ENCODE peak calls at places on chromosome 7, in four cellular contexts. Q, A, P and S are unnamed samples.

GRCh38 chr7:89549768-89550167 is 604.5 kb upstream of the STEAP1 start:
- DNase-seq in P (no peak), Q (no peak), A (no peak), S (peak)

GRCh38 chr7:64686493-64687184 is 20.7 kb downstream of the ZNF107 start:
- DNase-seq in P (peak), Q (no peak), A (no peak), S (no peak)

GRCh38 chr7:1260236-1260635 is 27.6 kb downstream of the UNCX start:
- DNase-seq in P (no peak), A (no peak), Q (no peak), S (no peak)

GRCh38 chr7:74544706-74545469 is 91.2 kb downstream of the GTF2IRD1 start:
- DNase-seq in P (peak), A (no peak), Q (peak), S (peak)

GRCh38 chr7:31971049-31971665 is 99.0 kb downstream of the PDE1C start:
- DNase-seq in Q (no peak), P (no peak), A (no peak), S (no peak)

GRCh38 chr7:104018425-104018824 is 29.0 kb upstream of the RELN start:
- DNase-seq in P (no peak), A (no peak), Q (no peak), S (no peak)

GRCh38 chr7:89837515-89837914 is 316.8 kb upstream of the STEAP1 start:
- DNase-seq in A (no peak), P (no peak), Q (no peak), S (no peak)

GRCh38 chr7:32043688-32044087 is 26.5 kb downstream of the PDE1C start:
- DNase-seq in P (no peak), A (no peak), Q (no peak), S (no peak)

GRCh38 chr7:123995617-123996326 is 37.1 kb downstream of the TMEM229A start:
- DNase-seq in Q (no peak), A (no peak), P (no peak), S (no peak)

GRCh38 chr7:48154792-48155413 is 16.4 kb upstream of the ABCA13 start:
- DNase-seq in A (no peak), P (peak), Q (no peak), S (peak)

GRCh38 chr7:90212149-90212495 is 582 bp downstream of the STEAP2 start:
- DNase-seq in A (no peak), P (no peak), Q (no peak), S (no peak)

GRCh38 chr7:79622781-79623180 is 169.3 kb upstream of the MAGI2 start:
- DNase-seq in P (no peak), A (no peak), Q (no peak), S (no peak)

GRCh38 chr7:47635091-47636090 is 53.5 kb upstream of the TNS3 start:
- DNase-seq in Q (no peak), A (no peak), P (peak), S (peak)

GRCh38 chr7:30846378-30846777 is 65.3 kb upstream of the AQP1 start:
- DNase-seq in Q (no peak), P (no peak), A (no peak), S (no peak)

GRCh38 chr7:2551418-2551817 is 3.9 kb downstream of the BRAT1 start:
- DNase-seq in A (no peak), P (no peak), Q (no peak), S (no peak)

GRCh38 chr7:152571031-152571430 is 104.9 kb downstream of the XRCC2 start:
- DNase-seq in P (no peak), Q (no peak), A (no peak), S (no peak)

GRCh38 chr7:41834805-41835694 is 132.2 kb upstream of the INHBA start:
- DNase-seq in Q (no peak), P (no peak), A (no peak), S (no peak)

GRCh38 chr7:157255201-157255606 is 81.6 kb upstream of the DNAJB6 start:
- DNase-seq in Q (no peak), A (no peak), P (no peak), S (no peak)

GRCh38 chr7:20201380-20201779 is 15.8 kb downstream of the MACC1 start:
- DNase-seq in Q (no peak), A (no peak), P (no peak), S (peak)

GRCh38 chr7:68176974-68177373 is 1180.3 kb downstream of the TYW1 start:
- DNase-seq in P (peak), A (no peak), Q (peak), S (peak)

GRCh38 chr7:12582362-12582761 is 11.8 kb downstream of the SCIN start:
- DNase-seq in A (no peak), Q (no peak), P (no peak), S (no peak)

GRCh38 chr7:20030915-20031362 is 186.2 kb downstream of the MACC1 start:
- DNase-seq in P (no peak), Q (no peak), A (peak), S (no peak)

GRCh38 chr7:149285581-149285975 is 23.6 kb downstream of the ZNF783 start:
- DNase-seq in Q (no peak), P (no peak), A (no peak), S (peak)

GRCh38 chr7:11428877-11429617 is 403.0 kb downstream of the THSD7A start:
- DNase-seq in Q (no peak), A (no peak), P (no peak), S (peak)

GRCh38 chr7:121016976-121017375 is 28.5 kb downstream of the CPED1 start:
- DNase-seq in A (no peak), P (no peak), Q (no peak), S (no peak)

GRCh38 chr7:42661312-42661711 is 250.6 kb downstream of the C7orf25 start:
- DNase-seq in Q (no peak), A (no peak), P (no peak), S (no peak)

GRCh38 chr7:17434841-17435692 is 136.6 kb downstream of the AHR start:
- DNase-seq in Q (no peak), A (no peak), P (no peak), S (no peak)

GRCh38 chr7:132161976-132162375 is 414.3 kb downstream of the PLXNA4 start:
- DNase-seq in P (no peak), Q (no peak), A (no peak), S (no peak)
- TF ChIP-seq ETV6 in P (no peak), Q (no peak), A (no peak), S (no peak)

DNA sequence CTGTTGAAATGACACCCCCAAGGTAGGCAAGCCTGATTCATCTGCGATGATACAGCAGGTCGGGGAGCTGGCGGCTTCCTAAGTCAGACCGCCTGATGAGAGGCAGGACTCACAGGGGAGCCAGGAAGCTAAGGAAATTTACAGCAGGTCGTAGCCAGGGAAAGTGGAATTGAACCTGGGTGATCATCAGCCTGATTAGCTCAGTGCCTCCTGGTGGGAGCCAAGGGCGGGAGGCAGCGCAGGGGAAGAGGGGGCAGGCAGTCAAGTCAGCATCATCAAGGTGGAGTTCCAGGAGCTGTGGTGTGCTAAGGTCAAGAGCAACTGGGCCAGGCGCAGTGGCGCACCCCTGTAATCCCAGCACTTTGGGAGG is 18.4 kb upstream of the TRIM56 start:
- DNase-seq in A (no peak), Q (no peak), P (no peak), S (no peak)
- TF ChIP-seq ATF3 in A (no peak), Q (no peak), P (no peak), S (no peak)

GRCh38 chr7:112510032-112510742 is 29.4 kb downstream of the LSMEM1 start:
- DNase-seq in P (no peak), Q (no peak), A (peak), S (no peak)
- TF ChIP-seq ETV6 in P (no peak), Q (no peak), A (no peak), S (no peak)

GRCh38 chr7:118753464-118753863 is 529.0 kb downstream of the ANKRD7 start:
- DNase-seq in Q (no peak), P (no peak), A (no peak), S (no peak)
- TF ChIP-seq ATF3 in Q (no peak), P (no peak), A (no peak), S (no peak)

GRCh38 chr7:106905734-106906133 is 40.7 kb downstream of the PIK3CG start:
- DNase-seq in P (no peak), A (no peak), Q (no peak), S (no peak)
- TF ChIP-seq ETV6 in P (no peak), A (no peak), Q (no peak), S (no peak)

DNA sequence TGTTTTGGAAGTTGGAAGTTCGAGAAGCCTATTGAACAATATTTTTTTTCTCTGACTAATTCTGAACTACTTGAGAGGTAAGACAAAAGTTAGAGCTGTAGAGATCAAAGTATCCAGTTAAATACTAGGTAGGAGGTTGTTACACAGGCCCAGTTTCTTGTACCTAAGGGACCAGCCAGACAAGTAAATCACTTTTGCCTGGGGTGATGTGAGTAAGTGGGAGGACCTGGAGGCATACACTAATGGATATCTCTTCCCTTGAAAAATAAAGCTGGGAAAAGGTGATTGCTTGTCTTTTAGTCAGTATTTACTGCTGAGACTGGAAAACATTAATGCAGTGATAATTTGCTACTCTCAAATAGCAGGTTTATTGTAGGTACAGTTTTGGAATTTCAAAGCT is 181.1 kb downstream of the PPP1R9A start:
- DNase-seq in A (no peak), Q (no peak), P (no peak), S (no peak)
- TF ChIP-seq ATF3 in A (no peak), Q (no peak), P (no peak), S (no peak)

GRCh38 chr7:118285358-118285757 is 60.9 kb downstream of the ANKRD7 start:
- DNase-seq in P (no peak), Q (no peak), A (no peak), S (no peak)
- TF ChIP-seq ETV6 in P (no peak), Q (no peak), A (no peak), S (no peak)